ENCODE peak calls at places on chromosomes 11 and 22, in six cellular contexts. D, F, C, J, T and X are unnamed samples.

GRCh38 chr11:27656806-27657483 is 43.3 kb downstream of the BDNF start:
- DNase-seq in F (no peak), J (no peak), C (no peak), D (no peak), T (no peak), X (no peak)

GRCh38 chr11:91243630-91244029 is 981.0 kb upstream of the FAT3 start:
- DNase-seq in T (no peak), F (no peak), C (peak; percentile 42), D (no peak), J (no peak), X (no peak)

GRCh38 chr22:17773606-17774205 is 563 bp downstream of the BID start:
- DNase-seq in T (peak; percentile 26), F (no peak), J (no peak), D (peak; percentile 59), C (peak; percentile 62), X (peak; percentile 69)

GRCh38 chr11:29251738-29252137 is 765.1 kb downstream of the KCNA4 start:
- DNase-seq in F (no peak), T (peak; percentile 11), J (no peak), C (no peak), D (no peak), X (no peak)

GRCh38 chr22:17496843-17497242 is 66.5 kb upstream of the SLC25A18 start:
- DNase-seq in F (no peak), T (no peak), C (no peak), D (no peak), J (no peak), X (no peak)

GRCh38 chr11:116173946-116174911 is 598.6 kb downstream of the BUD13 start:
- DNase-seq in C (no peak), J (no peak), T (no peak), F (no peak), D (no peak), X (no peak)

GRCh38 chr11:3831378-3832239 is 9.2 kb downstream of the RHOG start:
- DNase-seq in T (no peak), C (peak; percentile 25), J (no peak), D (peak; percentile 40), F (peak; percentile 26), X (no peak)

GRCh38 chr11:44365616-44366015 is 55.7 kb upstream of the ALX4 start:
- DNase-seq in J (no peak), T (no peak), D (no peak), C (no peak), F (no peak), X (no peak)

GRCh38 chr22:19537941-19538488 is 13.8 kb upstream of the CLDN5 start:
- DNase-seq in J (no peak), C (no peak), F (no peak), D (no peak), T (no peak), X (no peak)